ENCODE peak calls at places on chromosomes 3 and 15, in seven cellular contexts. P, Q, N, W, B, V and Y are unnamed samples.

GRCh38 chr3:124213641-124214040 is 221.7 kb upstream of the ROPN1 start:
- DNase-seq in P (no peak), Q (no peak), N (no peak), W (no peak), B (no peak), V (no peak), Y (no peak)

GRCh38 chr3:16808393-16809107 is 76.2 kb upstream of the PLCL2 start:
- DNase-seq in P (peak), Q (no peak), N (no peak), W (no peak), B (no peak), V (no peak), Y (no peak)

GRCh38 chr3:66822059-66823009 is 175.8 kb upstream of the KBTBD8 start:
- DNase-seq in P (peak), Q (peak), N (peak), W (peak), B (peak), V (peak), Y (peak)

GRCh38 chr15:23477920-23478319 is 30.9 kb upstream of the GOLGA6L2 start:
- DNase-seq in P (no peak), Q (no peak), N (no peak), W (no peak), B (no peak), V (no peak), Y (no peak)

GRCh38 chr3:184639351-184639750 is 72.5 kb downstream of the MAGEF1 start:
- DNase-seq in P (no peak), Q (no peak), N (peak), W (no peak), B (no peak), V (no peak), Y (no peak)

GRCh38 chr3:181694805-181695660 is 16.7 kb upstream of the SOX2 start:
- DNase-seq in P (no peak), Q (peak), N (no peak), W (no peak), B (no peak), V (no peak), Y (peak)

GRCh38 chr3:177473184-177473583 is 275.9 kb upstream of the TBL1XR1 start:
- DNase-seq in P (no peak), Q (no peak), N (no peak), W (no peak), B (no peak), V (no peak), Y (no peak)

GRCh38 chr15:51030649-51031316 is 63.9 kb downstream of the TNFAIP8L3 start:
- DNase-seq in P (no peak), Q (peak), N (no peak), W (no peak), B (no peak), V (no peak), Y (no peak)

GRCh38 chr15:35195031-35195430 is 109.9 kb upstream of the NANOGP8 start:
- DNase-seq in P (no peak), Q (no peak), N (no peak), W (no peak), B (no peak), V (no peak), Y (no peak)

GRCh38 chr15:47384316-47384715 is 333.0 kb upstream of the SEMA6D start:
- DNase-seq in P (no peak), Q (peak), N (no peak), W (no peak), B (peak), V (no peak), Y (peak)

GRCh38 chr3:14808025-14808424 is 10.7 kb upstream of the FGD5 start:
- DNase-seq in P (no peak), Q (no peak), N (no peak), W (no peak), B (no peak), V (no peak), Y (no peak)

GRCh38 chr3:154181127-154181691 is 60.0 kb downstream of the ARHGEF26 start:
- DNase-seq in P (no peak), Q (peak), N (peak), W (no peak), B (no peak), V (no peak), Y (no peak)

GRCh38 chr15:69595009-69595825 is 142.6 kb downstream of the RPLP1 start:
- DNase-seq in P (peak), Q (peak), N (peak), W (no peak), B (no peak), V (no peak), Y (no peak)

GRCh38 chr3:43096761-43097160 is 9.1 kb downstream of the POMGNT2 start:
- DNase-seq in P (no peak), Q (no peak), N (no peak), W (no peak), B (no peak), V (no peak), Y (no peak)

GRCh38 chr15:63465104-63465503 is 39.3 kb upstream of the USP3 start:
- DNase-seq in P (peak), Q (peak), N (no peak), W (no peak), B (no peak), V (no peak), Y (no peak)

GRCh38 chr3:106144051-106144450 is 275.2 kb upstream of the CBLB start:
- DNase-seq in P (no peak), Q (no peak), N (no peak), W (no peak), B (no peak), V (no peak), Y (no peak)

GRCh38 chr15:29682781-29683180 is 139.5 kb downstream of the TJP1 start:
- DNase-seq in P (no peak), Q (peak), N (no peak), W (no peak), B (no peak), V (no peak), Y (no peak)

GRCh38 chr3:197289726-197290125 is 8.7 kb downstream of the DLG1 start:
- DNase-seq in P (no peak), Q (no peak), N (no peak), W (no peak), B (no peak), V (no peak), Y (no peak)

GRCh38 chr3:76998555-76998954 is 41.3 kb upstream of the ROBO2 start:
- DNase-seq in P (no peak), Q (no peak), N (no peak), W (no peak), B (no peak), V (no peak), Y (no peak)

GRCh38 chr3:43362183-43362582 is 75.8 kb downstream of the SNRK start:
- DNase-seq in P (no peak), Q (no peak), N (no peak), W (no peak), B (no peak), V (no peak), Y (no peak)

GRCh38 chr3:151216641-151217040 is 13.6 kb upstream of the GPR171 start:
- DNase-seq in P (no peak), Q (peak), N (no peak), W (no peak), B (no peak), V (no peak), Y (no peak)